ENCODE peak calls at places on chromosomes 7 and 10, in six cellular contexts. A, P, V, K, R and Q are unnamed samples.

GRCh38 chr10:48414778-48415177 is 108.3 kb downstream of the MAPK8 start:
- DNase-seq in A (no peak), P (no peak), V (no peak), K (no peak), R (no peak), Q (no peak)

GRCh38 chr10:28892818-28893547 is 215.7 kb downstream of the BAMBI start:
- DNase-seq in A (no peak), P (no peak), V (no peak), K (no peak), R (no peak), Q (no peak)

GRCh38 chr7:1127001-1127400 is 33.0 kb downstream of the ZFAND2A start:
- DNase-seq in A (no peak), P (no peak), V (no peak), K (no peak), R (peak), Q (no peak)

GRCh38 chr10:48241301-48241700 is 33.2 kb downstream of the FRMPD2 start:
- DNase-seq in A (no peak), P (no peak), V (no peak), K (no peak), R (no peak), Q (no peak)

GRCh38 chr10:85650791-85651506 is 715.6 kb downstream of the GRID1 start:
- DNase-seq in A (no peak), P (no peak), V (no peak), K (no peak), R (no peak), Q (no peak)

GRCh38 chr10:74813371-74813770 is 13.0 kb upstream of the KAT6B start:
- DNase-seq in A (no peak), P (no peak), V (no peak), K (peak), R (no peak), Q (no peak)

GRCh38 chr10:9209105-9209798 is 1154.8 kb downstream of the GATA3 start:
- DNase-seq in A (peak), P (peak), V (no peak), K (peak), R (peak), Q (peak)

GRCh38 chr10:114389429-114389828 is 14.9 kb downstream of the AFAP1L2 start:
- DNase-seq in A (no peak), P (no peak), V (no peak), K (no peak), R (no peak), Q (no peak)

GRCh38 chr10:114265392-114266053 is 26.5 kb downstream of the VWA2 start:
- DNase-seq in A (no peak), P (no peak), V (no peak), K (no peak), R (no peak), Q (no peak)

GRCh38 chr10:29555746-29556481 is 78.9 kb downstream of the SVIL start:
- DNase-seq in A (no peak), P (no peak), V (no peak), K (no peak), R (no peak), Q (no peak)

GRCh38 chr7:157412021-157412443 is 75.2 kb downstream of the DNAJB6 start:
- DNase-seq in A (no peak), P (no peak), V (no peak), K (no peak), R (no peak), Q (no peak)

GRCh38 chr7:159020987-159021386 is 123.7 kb downstream of the VIPR2 start:
- DNase-seq in A (no peak), P (peak), V (no peak), K (peak), R (no peak), Q (peak)

GRCh38 chr10:15254808-15255655 is 86.5 kb upstream of the NMT2 start:
- DNase-seq in A (no peak), P (no peak), V (no peak), K (no peak), R (no peak), Q (peak)

GRCh38 chr10:80187465-80188409 is 17.6 kb downstream of the ANXA11 start:
- DNase-seq in A (peak), P (peak), V (peak), K (no peak), R (no peak), Q (peak)

GRCh38 chr7:130277763-130278643 is 11.3 kb downstream of the CPA2 start:
- DNase-seq in A (no peak), P (peak), V (no peak), K (peak), R (peak), Q (peak)

GRCh38 chr10:116848032-116848911 is 1.0 kb upstream of the ENO4 start:
- DNase-seq in A (peak), P (no peak), V (no peak), K (no peak), R (no peak), Q (no peak)

GRCh38 chr10:19788075-19788686 is 28.1 kb upstream of the PLXDC2 start:
- DNase-seq in A (no peak), P (peak), V (no peak), K (peak), R (peak), Q (peak)

GRCh38 chr10:31123946-31124345 is 92.3 kb upstream of the ZNF438 start:
- DNase-seq in A (no peak), P (no peak), V (no peak), K (no peak), R (no peak), Q (no peak)

GRCh38 chr10:132941640-132942051 is 724 bp downstream of the CFAP46 start:
- DNase-seq in A (no peak), P (no peak), V (no peak), K (no peak), R (peak), Q (no peak)

GRCh38 chr10:89392974-89393373 is 551 bp downstream of the IFIT1 start:
- DNase-seq in A (no peak), P (no peak), V (peak), K (no peak), R (no peak), Q (no peak)

GRCh38 chr10:89384474-89385324 is 6.8 kb downstream of the IFIT1B start:
- DNase-seq in A (no peak), P (no peak), V (no peak), K (no peak), R (no peak), Q (no peak)

GRCh38 chr10:89390875-89391576 is 1.4 kb upstream of the IFIT1 start:
- DNase-seq in A (no peak), P (no peak), V (no peak), K (no peak), R (no peak), Q (no peak)

GRCh38 chr10:89391882-89392756 is at the start of gene IFIT1:
- DNase-seq in A (peak), P (peak), V (peak), K (no peak), R (peak), Q (peak)

DNA sequence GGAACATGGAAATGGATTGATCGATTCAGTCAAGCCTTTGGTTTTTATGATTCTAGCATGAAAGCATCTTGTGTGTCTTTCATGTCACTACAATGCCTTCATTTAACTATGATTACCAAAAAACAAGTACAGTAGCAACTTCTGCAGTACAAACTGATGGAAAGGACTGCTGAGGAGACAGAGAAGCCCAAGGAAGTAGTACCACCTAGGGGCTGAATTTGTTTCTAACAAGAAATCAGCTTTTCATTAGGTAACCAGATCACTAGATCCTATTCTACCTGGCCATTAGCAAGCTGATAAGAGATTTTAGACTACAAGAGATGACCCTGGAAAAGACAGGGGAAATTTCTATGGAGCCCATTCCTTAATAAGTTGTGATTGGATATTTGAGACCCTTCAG is 3.2 kb upstream of the IFIT1 start:
- DNase-seq in A (no peak), P (peak), V (no peak), K (no peak), R (peak), Q (no peak)
- TF ChIP-seq GABPA in A (no peak), P (no peak), V (no peak), K (no peak), R (no peak), Q (no peak)

GRCh38 chr7:43905209-43905946 is 1.0 kb downstream of the URGCP start:
- DNase-seq in A (no peak), P (peak), V (no peak), K (no peak), R (peak), Q (peak)
- TF ChIP-seq GABPA in A (no peak), P (peak), V (no peak), K (no peak), R (no peak), Q (no peak)

GRCh38 chr7:5406957-5407930 is 16.4 kb downstream of the TNRC18 start:
- DNase-seq in A (no peak), P (no peak), V (no peak), K (peak), R (no peak), Q (no peak)
- TF ChIP-seq GABPA in A (no peak), P (no peak), V (no peak), K (peak), R (no peak), Q (no peak)

DNA sequence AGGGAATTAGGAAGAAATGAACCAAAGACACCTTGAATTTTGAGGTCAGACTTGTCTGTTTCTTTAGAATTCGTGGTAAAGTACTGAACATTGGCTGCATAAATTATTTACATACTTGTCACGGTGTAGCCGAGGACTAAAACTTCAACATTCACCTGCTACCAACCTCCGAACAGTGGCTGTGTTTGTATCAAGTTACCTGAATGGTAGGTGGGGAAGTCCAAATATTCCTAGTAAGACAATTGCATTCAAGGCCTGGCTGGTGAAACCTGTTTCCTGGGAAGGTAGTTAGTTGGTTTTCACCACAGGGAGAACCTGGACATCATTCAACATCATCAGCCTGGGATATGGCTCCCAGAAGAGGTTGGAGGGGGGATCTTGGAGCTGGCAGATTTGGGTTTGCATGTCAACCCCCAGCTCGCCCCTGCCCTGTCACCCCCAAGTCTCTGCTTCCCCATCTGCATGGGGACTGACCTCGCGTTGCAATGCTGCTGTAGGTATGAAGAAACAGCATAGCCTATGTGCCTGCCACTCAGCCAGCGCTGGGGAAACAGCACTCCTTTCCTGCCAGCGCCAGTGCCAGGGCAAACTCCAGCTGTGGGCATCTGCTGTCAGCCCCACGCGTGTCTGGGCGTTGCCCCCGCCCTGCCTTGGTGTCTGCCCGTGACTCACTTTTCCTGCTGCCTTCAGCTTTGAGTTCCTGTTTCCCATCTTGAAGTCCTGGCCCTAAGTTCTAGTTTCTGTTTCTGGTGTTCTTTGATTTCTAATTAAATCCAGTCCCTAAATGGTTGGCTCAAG is 12.7 kb upstream of the LARP4B start:
- DNase-seq in A (no peak), P (no peak), V (no peak), K (no peak), R (no peak), Q (no peak)
- TF ChIP-seq GABPA in A (no peak), P (no peak), V (no peak), K (no peak), R (no peak), Q (no peak)

DNA sequence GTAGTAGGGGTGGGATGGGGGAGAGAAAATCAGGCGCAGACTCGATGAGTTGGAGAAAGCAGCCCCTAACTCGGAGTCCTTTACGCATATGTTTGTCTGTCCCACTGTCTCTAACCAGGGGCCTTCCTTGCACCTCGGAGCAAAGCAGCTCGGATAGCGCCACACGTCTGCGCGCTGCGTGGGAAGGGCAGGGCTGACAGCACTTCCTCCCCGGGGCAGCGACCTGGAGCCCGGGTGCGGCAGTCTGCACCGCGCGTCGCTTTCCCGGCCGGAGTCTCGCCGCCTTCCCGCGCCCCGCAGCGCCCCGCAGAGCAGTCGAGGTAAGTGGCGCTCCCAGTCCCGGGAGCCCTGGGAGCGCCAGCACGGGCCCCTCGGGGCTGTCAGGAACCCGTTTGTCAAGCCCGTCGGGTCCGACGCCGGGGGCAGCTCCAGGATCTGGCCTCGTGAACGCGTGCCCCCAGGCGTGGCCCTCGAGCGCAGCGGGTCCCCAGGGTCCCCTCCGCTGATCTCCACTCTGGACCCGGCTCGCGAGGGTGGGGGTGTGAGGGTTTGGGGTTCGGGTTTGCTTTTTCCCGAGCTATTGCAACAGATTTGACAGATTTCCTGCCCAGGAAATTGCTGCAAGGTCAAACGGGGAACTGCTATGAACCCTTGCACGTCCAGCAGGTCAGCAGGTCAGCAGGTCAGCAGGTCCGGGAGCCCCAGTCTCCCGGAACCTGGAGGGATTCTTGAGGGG is 561 bp downstream of the APBB1IP start:
- DNase-seq in A (no peak), P (no peak), V (no peak), K (peak), R (peak), Q (no peak)
- TF ChIP-seq GABPA in A (no peak), P (no peak), V (no peak), K (no peak), R (no peak), Q (no peak)

GRCh38 chr7:107723255-107723654 is 20.7 kb upstream of the CBLL1 start:
- DNase-seq in A (no peak), P (no peak), V (no peak), K (no peak), R (no peak), Q (no peak)

GRCh38 chr7:107725138-107725740 is 18.7 kb upstream of the CBLL1 start:
- DNase-seq in A (peak), P (peak), V (no peak), K (no peak), R (peak), Q (peak)

GRCh38 chr7:107728276-107728675 is 15.7 kb upstream of the CBLL1 start:
- DNase-seq in A (no peak), P (no peak), V (no peak), K (no peak), R (no peak), Q (no peak)

GRCh38 chr7:107721286-107721685 is 22.7 kb upstream of the CBLL1 start:
- DNase-seq in A (no peak), P (no peak), V (no peak), K (no peak), R (no peak), Q (no peak)

GRCh38 chr7:107726356-107727130 is 17.4 kb upstream of the CBLL1 start:
- DNase-seq in A (no peak), P (no peak), V (no peak), K (no peak), R (no peak), Q (no peak)
- TF ChIP-seq GABPA in A (no peak), P (no peak), V (no peak), K (no peak), R (no peak), Q (no peak)

GRCh38 chr7:151993977-151994676 is 31.3 kb upstream of the GALNT11 start:
- DNase-seq in A (no peak), P (no peak), V (no peak), K (no peak), R (no peak), Q (no peak)
- TF ChIP-seq GABPA in A (no peak), P (no peak), V (no peak), K (no peak), R (no peak), Q (no peak)

DNA sequence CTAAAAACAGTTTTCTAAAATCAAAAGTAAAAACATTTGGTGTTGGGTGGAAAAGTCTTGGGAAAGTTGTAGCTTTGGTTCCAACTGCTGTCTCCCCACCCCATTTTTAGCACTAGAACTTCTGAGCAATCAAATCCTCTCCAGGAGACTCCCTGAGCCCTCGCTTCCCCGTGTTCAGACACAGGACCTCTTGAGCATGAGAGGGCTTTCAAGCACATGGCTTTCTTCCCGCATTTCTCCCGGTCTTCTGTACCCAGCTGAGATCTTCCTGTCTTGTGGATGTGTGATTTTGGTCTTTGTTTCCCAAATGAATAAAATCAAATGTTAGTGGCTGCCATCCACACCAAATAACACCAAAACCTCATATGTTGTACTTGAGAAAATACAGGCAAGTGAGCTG is 5.0 kb downstream of the CXCL12 start:
- DNase-seq in A (no peak), P (no peak), V (no peak), K (no peak), R (no peak), Q (no peak)
- TF ChIP-seq GABPA in A (no peak), P (no peak), V (no peak), K (no peak), R (no peak), Q (no peak)

DNA sequence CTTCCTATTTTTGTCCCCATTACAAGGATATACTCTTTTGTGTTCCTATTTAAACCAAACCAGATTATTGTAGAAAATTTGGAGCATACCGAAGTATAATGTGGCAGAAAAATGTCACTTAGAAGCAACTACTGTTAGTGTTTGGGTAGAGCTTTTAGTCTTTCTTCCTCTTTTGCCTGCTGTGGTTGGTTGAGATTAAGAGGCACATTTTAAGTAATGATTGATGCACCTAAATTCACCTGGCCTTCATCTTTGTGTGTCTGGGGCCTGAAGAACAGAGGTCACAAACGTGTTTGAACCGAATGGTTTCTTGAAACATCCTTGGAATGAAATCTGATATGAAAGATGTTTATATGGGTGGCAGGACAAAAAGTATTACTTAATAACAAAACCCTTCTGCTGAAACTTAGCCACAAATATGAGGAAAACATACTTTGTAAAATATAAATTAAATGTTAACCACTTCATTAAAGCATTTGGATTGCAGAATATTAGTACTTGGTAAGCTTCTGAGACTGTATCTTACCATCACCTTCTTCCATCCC is 2.6 kb downstream of the BPGM start:
- DNase-seq in A (no peak), P (no peak), V (no peak), K (no peak), R (no peak), Q (no peak)
- TF ChIP-seq GABPA in A (no peak), P (no peak), V (no peak), K (no peak), R (no peak), Q (no peak)